ENCODE peak calls at places on chromosomes 2 and 18, in five cellular contexts. A is AML-193, P is mesendoderm, B is endothelial cell, F is Ammon's horn. Q is an unnamed sample.

GRCh38 chr2:33034784-33035183 is 88.0 kb downstream of the LTBP1 start:
- DNase-seq in F (peak; percentile 27), P (no peak), A (no peak), B (no peak), Q (peak; percentile 34)

GRCh38 chr2:109264595-109265328 is 135.8 kb downstream of the SH3RF3 start:
- DNase-seq in P (no peak), A (no peak), F (no peak), B (no peak), Q (no peak)

GRCh38 chr18:49021433-49022129 is 70.8 kb upstream of the SMAD7 start:
- DNase-seq in F (peak; percentile 34), P (peak; percentile 98), B (peak; percentile 52), A (peak; percentile 23), Q (no peak)

GRCh38 chr2:158656492-158657190 is 138.5 kb upstream of the DAPL1 start:
- DNase-seq in A (no peak), F (no peak), P (no peak), B (no peak), Q (no peak)

GRCh38 chr2:9815076-9815475 is 28.2 kb upstream of the TAF1B start:
- DNase-seq in A (no peak), B (no peak), F (no peak), P (no peak), Q (no peak)

GRCh38 chr2:38603402-38604265 is 906 bp upstream of the HNRNPLL start:
- DNase-seq in B (peak; percentile 81), A (peak; percentile 15), P (peak; percentile 92), F (peak; percentile 92), Q (peak; percentile 88)

GRCh38 chr2:234988491-234988890 is 36.7 kb downstream of the SH3BP4 start:
- DNase-seq in A (no peak), B (no peak), P (no peak), F (no peak), Q (no peak)

GRCh38 chr18:57957210-57957609 is 86.8 kb upstream of the NEDD4L start:
- DNase-seq in A (no peak), F (no peak), P (no peak), B (no peak), Q (no peak)

GRCh38 chr18:12839526-12840196 is 44.4 kb downstream of the PTPN2 start:
- DNase-seq in P (no peak), A (peak; percentile 77), F (peak; percentile 47), B (no peak), Q (no peak)

GRCh38 chr2:70385966-70386595 is 84.2 kb upstream of the FAM136A start:
- DNase-seq in F (no peak), P (peak; percentile 36), A (no peak), B (no peak), Q (no peak)

GRCh38 chr2:8985561-8986326 is 17.7 kb downstream of the MBOAT2 start:
- DNase-seq in B (no peak), F (no peak), P (no peak), A (no peak), Q (no peak)

GRCh38 chr2:71277536-71278103 is 50.7 kb upstream of the PAIP2B start:
- DNase-seq in P (peak; percentile 91), A (no peak), B (peak; percentile 64), F (peak; percentile 86), Q (peak; percentile 86)

GRCh38 chr2:175605989-175606841 is 395.9 kb downstream of the LNPK start:
- DNase-seq in F (no peak), B (no peak), A (no peak), P (no peak), Q (no peak)

GRCh38 chr18:28175047-28175929 is 1.6 kb downstream of the CDH2 start:
- DNase-seq in B (peak; percentile 74), F (peak; percentile 51), P (peak; percentile 69), A (no peak), Q (peak; percentile 45)

GRCh38 chr2:85132392-85132791 is 800 bp upstream of the TCF7L1 start:
- DNase-seq in B (no peak), F (no peak), P (no peak), A (no peak), Q (no peak)

GRCh38 chr2:191029280-191029908 is 15.4 kb upstream of the STAT1 start:
- DNase-seq in F (no peak), P (no peak), B (no peak), A (no peak), Q (no peak)

GRCh38 chr2:23449413-23449812 is 64.4 kb downstream of the KLHL29 start:
- DNase-seq in F (no peak), A (peak; percentile 24), B (no peak), P (no peak), Q (no peak)

GRCh38 chr2:74286725-74287124 is 56.5 kb downstream of the SLC4A5 start:
- DNase-seq in F (no peak), B (no peak), P (no peak), A (no peak), Q (no peak)

GRCh38 chr2:152031747-152032146 is 67.1 kb downstream of the CACNB4 start:
- DNase-seq in F (no peak), A (no peak), P (no peak), B (no peak), Q (no peak)

GRCh38 chr2:132463719-132464118 is 47.1 kb downstream of the GPR39 start:
- DNase-seq in B (no peak), F (no peak), P (peak; percentile 27), A (no peak), Q (no peak)

GRCh38 chr2:118496467-118496866 is 351.0 kb downstream of the EN1 start:
- DNase-seq in B (no peak), F (no peak), A (no peak), P (no peak), Q (no peak)

GRCh38 chr2:64622443-64623231 is 31.1 kb downstream of the SERTAD2 start:
- DNase-seq in P (peak; percentile 96), B (no peak), F (no peak), A (no peak), Q (no peak)

GRCh38 chr2:184326076-184326475 is 272.3 kb upstream of the ZNF804A start:
- DNase-seq in P (no peak), B (no peak), A (no peak), F (no peak), Q (no peak)

GRCh38 chr18:10271481-10271880 is 183.0 kb upstream of the APCDD1 start:
- DNase-seq in B (no peak), P (no peak), A (no peak), F (no peak), Q (no peak)

GRCh38 chr18:63430526-63430925 is 8.2 kb upstream of the VPS4B start:
- DNase-seq in A (no peak), P (no peak), F (no peak), B (no peak), Q (no peak)

GRCh38 chr2:177262137-177262536 is 2.4 kb downstream of the NFE2L2 start:
- DNase-seq in F (no peak), P (no peak), B (no peak), A (no peak), Q (no peak)

GRCh38 chr2:117555965-117556364 is 258.5 kb upstream of the DDX18 start:
- DNase-seq in F (no peak), P (no peak), A (no peak), B (no peak), Q (no peak)

GRCh38 chr2:190581997-190582396 is 47.5 kb upstream of the NEMP2 start:
- DNase-seq in A (no peak), B (no peak), P (no peak), F (no peak), Q (no peak)

GRCh38 chr2:3557588-3558204 is 437 bp downstream of the RNASEH1 start:
- DNase-seq in P (peak; percentile 5), B (no peak), A (no peak), F (no peak), Q (no peak)

GRCh38 chr2:241249654-241250053 is 61.2 kb downstream of the ANO7 start:
- DNase-seq in A (no peak), P (no peak), B (no peak), F (no peak), Q (no peak)